ENCODE peak calls at places on chromosomes 16 and 17, in eight cellular contexts. Q is amniotic epithelial cell; J is Daoy; Z is NCI-H1092 treated with DMSO at 0.1 percent for 48 hours; U is G401; M is activated CD8-positive, alpha-beta memory T cell treated with anti-CD3 and anti-CD28 coated beads for 4 hours; F is nephron progenitor cell; B is hypothalamus. H is an unnamed sample.

GRCh38 chr16:66549284-66550131 is at the start of gene TK2:
- DNase-seq in Q (peak), J (peak), Z (peak), U (peak), M (peak), F (peak), B (no peak), H (peak)

GRCh38 chr17:77343031-77343866 is 202.5 kb downstream of the SEC14L1 start:
- DNase-seq in Q (no peak), J (no peak), Z (no peak), U (no peak), M (no peak), F (no peak), B (no peak), H (no peak)

GRCh38 chr17:79706931-79707382 is 23.8 kb upstream of the ENPP7 start:
- DNase-seq in Q (peak), J (no peak), Z (no peak), U (peak), M (no peak), F (no peak), B (no peak), H (no peak)

GRCh38 chr16:12173121-12173520 is 196.6 kb downstream of the SNX29 start:
- DNase-seq in Q (no peak), J (no peak), Z (peak), U (no peak), M (no peak), F (no peak), B (no peak), H (no peak)

GRCh38 chr16:55436587-55436986 is 42.4 kb upstream of the MMP2 start:
- DNase-seq in Q (peak), J (no peak), Z (no peak), U (no peak), M (no peak), F (no peak), B (no peak), H (no peak)

GRCh38 chr16:9965079-9965478 is 217.1 kb downstream of the GRIN2A start:
- DNase-seq in Q (no peak), J (peak), Z (no peak), U (peak), M (no peak), F (no peak), B (no peak), H (no peak)

GRCh38 chr16:52816993-52817392 is 235.7 kb downstream of the CHD9NB start:
- DNase-seq in Q (no peak), J (no peak), Z (no peak), U (no peak), M (no peak), F (no peak), B (no peak), H (no peak)

GRCh38 chr16:19696961-19697360 is 21.1 kb downstream of the KNOP1 start:
- DNase-seq in Q (no peak), J (no peak), Z (peak), U (peak), M (no peak), F (no peak), B (peak), H (no peak)

GRCh38 chr17:32350662-32351418 is 883 bp downstream of the ZNF207 start:
- DNase-seq in Q (peak), J (peak), Z (peak), U (peak), M (no peak), F (no peak), B (no peak), H (no peak)

GRCh38 chr16:73054131-73054496 is 6.2 kb upstream of the ZFHX3 start:
- DNase-seq in Q (no peak), J (no peak), Z (peak), U (no peak), M (no peak), F (no peak), B (no peak), H (no peak)

GRCh38 chr17:41048441-41048840 is 1.3 kb upstream of the KRTAP2-1 start:
- DNase-seq in Q (no peak), J (peak), Z (no peak), U (no peak), M (no peak), F (no peak), B (no peak), H (no peak)